ENCODE peak calls at places on chromosome 4, in eight cellular contexts. One of them, this sample, is unnamed.

GRCh38 chr4:54384563-54384962 is 155.5 kb downstream of the PDGFRA start:
- DNase-seq in aorta: no peak
- DNase-seq in fibroblast of the conjunctiva: peak
- DNase-seq in naive B cell: no peak
- DNase-seq in GM04504: peak
- DNase-seq in Kasumi-1: peak
- DNase-seq in HS-5: no peak
- DNase-seq in T-helper 1 cell: peak
- DNase-seq in this sample: peak

GRCh38 chr4:147749811-147750321 is 18.0 kb downstream of the ARHGAP10 start:
- DNase-seq in aorta: no peak
- DNase-seq in fibroblast of the conjunctiva: no peak
- DNase-seq in naive B cell: no peak
- DNase-seq in GM04504: no peak
- DNase-seq in Kasumi-1: no peak
- DNase-seq in HS-5: no peak
- DNase-seq in T-helper 1 cell: no peak
- DNase-seq in this sample: no peak

GRCh38 chr4:73867783-73868182 is 1.4 kb upstream of the CXCL1 start:
- DNase-seq in aorta: no peak
- DNase-seq in fibroblast of the conjunctiva: no peak
- DNase-seq in naive B cell: no peak
- DNase-seq in GM04504: no peak
- DNase-seq in Kasumi-1: no peak
- DNase-seq in HS-5: no peak
- DNase-seq in T-helper 1 cell: no peak
- DNase-seq in this sample: no peak

GRCh38 chr4:88623097-88623496 is 30.8 kb downstream of the HERC3 start:
- DNase-seq in aorta: no peak
- DNase-seq in fibroblast of the conjunctiva: peak
- DNase-seq in naive B cell: no peak
- DNase-seq in GM04504: peak
- DNase-seq in Kasumi-1: no peak
- DNase-seq in HS-5: peak
- DNase-seq in T-helper 1 cell: no peak
- DNase-seq in this sample: no peak

GRCh38 chr4:40843696-40844095 is 93.9 kb downstream of the NSUN7 start:
- DNase-seq in aorta: no peak
- DNase-seq in fibroblast of the conjunctiva: no peak
- DNase-seq in naive B cell: no peak
- DNase-seq in GM04504: no peak
- DNase-seq in Kasumi-1: peak
- DNase-seq in HS-5: no peak
- DNase-seq in T-helper 1 cell: peak
- DNase-seq in this sample: no peak

GRCh38 chr4:115058533-115058932 is 54.9 kb downstream of the NDST4 start:
- DNase-seq in aorta: no peak
- DNase-seq in fibroblast of the conjunctiva: no peak
- DNase-seq in naive B cell: no peak
- DNase-seq in GM04504: no peak
- DNase-seq in Kasumi-1: no peak
- DNase-seq in HS-5: no peak
- DNase-seq in T-helper 1 cell: no peak
- DNase-seq in this sample: no peak

GRCh38 chr4:81807927-81808672 is 336.4 kb upstream of the RASGEF1B start:
- DNase-seq in aorta: no peak
- DNase-seq in fibroblast of the conjunctiva: no peak
- DNase-seq in naive B cell: no peak
- DNase-seq in GM04504: no peak
- DNase-seq in Kasumi-1: peak
- DNase-seq in HS-5: no peak
- DNase-seq in T-helper 1 cell: no peak
- DNase-seq in this sample: no peak

GRCh38 chr4:153292897-153293674 is 51.4 kb upstream of the MND1 start:
- DNase-seq in aorta: no peak
- DNase-seq in fibroblast of the conjunctiva: no peak
- DNase-seq in naive B cell: no peak
- DNase-seq in GM04504: no peak
- DNase-seq in Kasumi-1: no peak
- DNase-seq in HS-5: no peak
- DNase-seq in T-helper 1 cell: no peak
- DNase-seq in this sample: no peak

GRCh38 chr4:76990288-76991080 is 40.9 kb downstream of the SEPTIN11 start:
- DNase-seq in aorta: no peak
- DNase-seq in fibroblast of the conjunctiva: no peak
- DNase-seq in naive B cell: no peak
- DNase-seq in GM04504: peak
- DNase-seq in Kasumi-1: no peak
- DNase-seq in HS-5: peak
- DNase-seq in T-helper 1 cell: no peak
- DNase-seq in this sample: peak

GRCh38 chr4:4182835-4183568 is 43.7 kb downstream of the OTOP1 start:
- DNase-seq in aorta: no peak
- DNase-seq in fibroblast of the conjunctiva: no peak
- DNase-seq in naive B cell: peak
- DNase-seq in GM04504: no peak
- DNase-seq in Kasumi-1: peak
- DNase-seq in HS-5: no peak
- DNase-seq in T-helper 1 cell: peak
- DNase-seq in this sample: no peak

GRCh38 chr4:53541577-53542206 is 49.6 kb downstream of the LNX1 start:
- DNase-seq in aorta: no peak
- DNase-seq in fibroblast of the conjunctiva: peak
- DNase-seq in naive B cell: no peak
- DNase-seq in GM04504: peak
- DNase-seq in Kasumi-1: no peak
- DNase-seq in HS-5: peak
- DNase-seq in T-helper 1 cell: no peak
- DNase-seq in this sample: peak